ENCODE peak calls at places on chromosomes 11 and 22, in eight cellular contexts. R, E, N, Q, V, O, P and K are unnamed samples.

GRCh38 chr11:122751298-122752070 is 86.8 kb upstream of the CRTAM start:
- DNase-seq in R (no peak), E (no peak), N (no peak), Q (no peak), V (no peak), O (no peak), P (peak; percentile 75), K (no peak)

GRCh38 chr11:92556435-92556834 is 331.8 kb downstream of the FAT3 start:
- DNase-seq in R (no peak), E (no peak), N (no peak), Q (no peak), V (no peak), O (no peak), P (peak; percentile 1), K (no peak)

GRCh38 chr11:63510360-63511130 is 4.7 kb downstream of the LGALS12 start:
- DNase-seq in R (no peak), E (no peak), N (no peak), Q (peak; percentile 84), V (no peak), O (no peak), P (peak; percentile 94), K (no peak)

GRCh38 chr11:92461478-92461877 is 236.9 kb downstream of the FAT3 start:
- DNase-seq in R (no peak), E (no peak), N (no peak), Q (no peak), V (no peak), O (no peak), P (no peak), K (no peak)

GRCh38 chr11:57133616-57134015 is 48.1 kb upstream of the LRRC55 start:
- DNase-seq in R (no peak), E (no peak), N (no peak), Q (no peak), V (no peak), O (no peak), P (no peak), K (no peak)

GRCh38 chr11:32434387-32435151 is 770 bp downstream of the WT1 start:
- DNase-seq in R (no peak), E (no peak), N (no peak), Q (no peak), V (no peak), O (peak; percentile 14), P (no peak), K (no peak)

GRCh38 chr11:12179019-12179418 is 68.6 kb downstream of the MICAL2 start:
- DNase-seq in R (no peak), E (peak; percentile 80), N (no peak), Q (no peak), V (no peak), O (no peak), P (no peak), K (no peak)

GRCh38 chr11:95767498-95767897 is 22.1 kb downstream of the FAM76B start:
- DNase-seq in R (no peak), E (no peak), N (no peak), Q (no peak), V (no peak), O (no peak), P (peak; percentile 87), K (no peak)

GRCh38 chr11:119496453-119496852 is 73.5 kb upstream of the THY1 start:
- DNase-seq in R (no peak), E (no peak), N (no peak), Q (no peak), V (no peak), O (no peak), P (peak; percentile 28), K (no peak)

GRCh38 chr11:32902089-32902665 is 9.6 kb downstream of the QSER1 start:
- DNase-seq in R (no peak), E (no peak), N (no peak), Q (no peak), V (no peak), O (no peak), P (no peak), K (no peak)

GRCh38 chr11:108115495-108116140 is 5.7 kb upstream of the ACAT1 start:
- DNase-seq in R (no peak), E (peak; percentile 85), N (peak; percentile 9), Q (peak; percentile 91), V (peak; percentile 94), O (no peak), P (peak; percentile 92), K (no peak)

GRCh38 chr11:108112059-108112458 is 9.3 kb upstream of the ACAT1 start:
- DNase-seq in R (no peak), E (no peak), N (no peak), Q (no peak), V (no peak), O (no peak), P (peak; percentile 38), K (no peak)

DNA sequence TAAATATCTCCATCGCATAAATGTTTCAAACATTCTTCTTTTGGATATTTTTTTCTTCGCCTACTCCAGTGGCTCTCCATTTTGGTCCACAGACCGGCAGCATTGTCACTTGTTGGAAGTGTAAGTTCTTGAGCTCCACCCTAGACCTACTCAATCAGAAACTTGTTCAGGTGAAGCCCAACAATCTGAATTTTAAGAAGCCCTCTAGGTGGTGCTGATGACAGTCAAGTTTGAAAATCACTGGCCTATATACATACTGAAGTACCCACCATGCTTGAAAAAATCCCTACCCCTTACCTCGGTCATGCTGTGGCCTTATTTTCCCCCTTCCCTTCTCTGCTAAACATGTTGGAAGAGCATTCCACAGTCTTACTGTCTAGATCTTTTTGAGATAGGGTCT is 10.2 kb upstream of the ACAT1 start:
- DNase-seq in R (no peak), E (no peak), N (peak; percentile 10), Q (no peak), V (no peak), O (no peak), P (no peak), K (no peak)
- TF ChIP-seq CTCF in R (no peak), E (no peak), N (peak; percentile 55), Q (no peak), V (no peak), O (no peak), P (no peak), K (no peak)

GRCh38 chr11:124071622-124071948 is 30.5 kb upstream of the OR10G7 start:
- DNase-seq in R (no peak), E (no peak), N (no peak), Q (no peak), V (no peak), O (no peak), P (no peak), K (no peak)
- TF ChIP-seq CTCF in R (no peak), E (no peak), N (peak; percentile 6), Q (no peak), V (no peak), O (no peak), P (no peak), K (peak; percentile 25)

GRCh38 chr11:83069441-83070043 is 2.2 kb downstream of the RAB30 start:
- DNase-seq in R (no peak), E (no peak), N (peak; percentile 62), Q (no peak), V (no peak), O (no peak), P (no peak), K (no peak)

GRCh38 chr11:83070878-83071640 is 638 bp downstream of the RAB30 start:
- DNase-seq in R (peak; percentile 28), E (peak; percentile 46), N (no peak), Q (peak; percentile 76), V (no peak), O (no peak), P (peak; percentile 27), K (peak; percentile 53)

GRCh38 chr11:83070044-83070877 is 1.4 kb downstream of the RAB30 start:
- DNase-seq in R (no peak), E (no peak), N (no peak), Q (no peak), V (no peak), O (no peak), P (peak; percentile 71), K (no peak)

GRCh38 chr11:83071641-83072591 is at the start of gene RAB30:
- DNase-seq in R (peak; percentile 87), E (peak; percentile 98), N (peak; percentile 99), Q (peak; percentile 97), V (peak; percentile 98), O (peak; percentile 82), P (peak; percentile 100), K (peak; percentile 98)

GRCh38 chr11:83068573-83068972 is 3.1 kb downstream of the RAB30 start:
- DNase-seq in R (no peak), E (no peak), N (no peak), Q (no peak), V (no peak), O (no peak), P (no peak), K (no peak)
- TF ChIP-seq CTCF in R (no peak), E (no peak), N (no peak), Q (no peak), V (no peak), O (no peak), P (no peak), K (no peak)

DNA sequence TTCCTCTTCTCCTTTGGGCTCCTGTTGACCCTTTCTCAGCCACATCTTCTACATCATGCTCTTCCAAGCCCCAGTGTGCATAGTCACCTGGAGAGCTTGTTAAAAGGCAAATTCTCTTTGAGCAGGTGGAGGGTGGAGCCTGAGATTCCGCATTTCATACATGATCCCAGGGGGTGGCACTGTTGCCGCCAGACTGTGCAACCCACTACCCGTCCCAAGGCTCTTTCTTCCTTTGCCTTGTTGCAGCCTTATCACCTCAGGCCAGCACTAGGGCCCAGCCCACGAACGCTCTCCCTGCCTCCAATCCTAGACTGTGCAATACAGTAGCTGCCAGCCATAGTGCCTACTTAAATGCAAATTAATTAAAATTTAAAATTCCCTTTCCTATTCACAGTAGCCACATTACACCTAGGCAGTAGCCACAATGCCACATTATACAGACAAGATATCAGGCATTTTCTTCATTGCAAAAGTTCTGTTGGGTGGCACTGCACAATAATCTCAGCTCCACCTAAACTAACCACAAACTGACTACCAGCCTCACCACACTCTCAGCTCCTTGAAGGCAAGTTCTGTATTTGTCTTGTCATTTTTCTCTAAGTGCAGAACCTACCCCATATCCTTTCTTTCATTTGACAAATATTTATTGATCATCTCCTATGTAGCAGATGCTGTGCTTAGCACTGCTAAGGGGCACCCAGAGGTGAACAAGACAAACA is 4.6 kb upstream of the KCNJ5 start:
- DNase-seq in R (no peak), E (peak; percentile 32), N (peak; percentile 24), Q (no peak), V (no peak), O (no peak), P (no peak), K (peak; percentile 37)
- TF ChIP-seq CTCF in R (peak; percentile 52), E (peak; percentile 16), N (peak; percentile 63), Q (no peak), V (peak; percentile 45), O (peak; percentile 51), P (no peak), K (no peak)

GRCh38 chr22:31728857-31729256 is 21.1 kb downstream of the PRR14L start:
- DNase-seq in R (no peak), E (no peak), N (no peak), Q (no peak), V (no peak), O (no peak), P (no peak), K (no peak)

GRCh38 chr22:31726692-31727091 is 23.2 kb downstream of the PRR14L start:
- DNase-seq in R (no peak), E (no peak), N (no peak), Q (no peak), V (no peak), O (no peak), P (no peak), K (no peak)

GRCh38 chr22:31732089-31732829 is 17.7 kb downstream of the PRR14L start:
- DNase-seq in R (no peak), E (peak; percentile 34), N (no peak), Q (no peak), V (no peak), O (no peak), P (no peak), K (no peak)

GRCh38 chr22:31733580-31734079 is 16.3 kb downstream of the PRR14L start:
- DNase-seq in R (no peak), E (no peak), N (no peak), Q (no peak), V (no peak), O (no peak), P (no peak), K (no peak)

GRCh38 chr22:31730344-31730711 is 19.6 kb downstream of the PRR14L start:
- DNase-seq in R (no peak), E (no peak), N (peak; percentile 13), Q (no peak), V (no peak), O (no peak), P (no peak), K (no peak)
- TF ChIP-seq CTCF in R (peak; percentile 28), E (no peak), N (peak; percentile 57), Q (no peak), V (peak; percentile 23), O (peak; percentile 34), P (peak; percentile 18), K (no peak)